ENCODE peak calls at places on chromosome 1, in eight cellular contexts. E is CD8-positive, alpha-beta T cell; H is lung; N is cardiac fibroblast; A is neuronal stem cell; J is heart left ventricle; G is psoas muscle; S is CD8-positive, alpha-beta memory T cell. T is an unnamed sample.

GRCh38 chr1:166796620-166797236 is 42.5 kb upstream of the POGK start:
- DNase-seq in E (no peak), H (no peak), N (no peak), A (no peak), J (peak), G (no peak), S (no peak), T (no peak)

GRCh38 chr1:40884055-40884795 is 22.1 kb upstream of the CITED4 start:
- DNase-seq in E (no peak), H (no peak), N (no peak), A (no peak), J (no peak), G (no peak), S (no peak), T (no peak)

GRCh38 chr1:63799324-63799723 is 25.5 kb downstream of the ROR1 start:
- DNase-seq in E (no peak), H (no peak), N (no peak), A (no peak), J (no peak), G (no peak), S (no peak), T (no peak)

GRCh38 chr1:149967041-149967440 is 30.4 kb upstream of the MTMR11 start:
- DNase-seq in E (no peak), H (no peak), N (no peak), A (no peak), J (no peak), G (no peak), S (no peak), T (no peak)

GRCh38 chr1:83761977-83762376 is 237.0 kb downstream of the TTLL7 start:
- DNase-seq in E (no peak), H (no peak), N (no peak), A (no peak), J (no peak), G (no peak), S (no peak), T (no peak)

GRCh38 chr1:19799233-19799876 is 361 bp downstream of the TMCO4 start:
- DNase-seq in E (peak), H (peak), N (peak), A (no peak), J (peak), G (peak), S (peak), T (no peak)

GRCh38 chr1:44784094-44785026 is 3.6 kb downstream of the BEST4 start:
- DNase-seq in E (no peak), H (no peak), N (no peak), A (no peak), J (peak), G (no peak), S (peak), T (no peak)

GRCh38 chr1:232170909-232171308 is 459.0 kb downstream of the SIPA1L2 start:
- DNase-seq in E (no peak), H (no peak), N (no peak), A (no peak), J (no peak), G (no peak), S (no peak), T (no peak)

GRCh38 chr1:117609471-117609911 is 3.6 kb downstream of the TENT5C start:
- DNase-seq in E (no peak), H (no peak), N (no peak), A (no peak), J (peak), G (peak), S (no peak), T (no peak)

GRCh38 chr1:85146972-85147359 is 53.9 kb downstream of the SYDE2 start:
- DNase-seq in E (no peak), H (no peak), N (peak), A (no peak), J (no peak), G (no peak), S (no peak), T (no peak)

GRCh38 chr1:224168859-224169380 is 14.1 kb upstream of the DEGS1 start:
- DNase-seq in E (no peak), H (peak), N (peak), A (no peak), J (no peak), G (no peak), S (peak), T (no peak)

GRCh38 chr1:7401814-7402547 is 369.1 kb upstream of the VAMP3 start:
- DNase-seq in E (no peak), H (peak), N (peak), A (no peak), J (no peak), G (no peak), S (no peak), T (no peak)

DNA sequence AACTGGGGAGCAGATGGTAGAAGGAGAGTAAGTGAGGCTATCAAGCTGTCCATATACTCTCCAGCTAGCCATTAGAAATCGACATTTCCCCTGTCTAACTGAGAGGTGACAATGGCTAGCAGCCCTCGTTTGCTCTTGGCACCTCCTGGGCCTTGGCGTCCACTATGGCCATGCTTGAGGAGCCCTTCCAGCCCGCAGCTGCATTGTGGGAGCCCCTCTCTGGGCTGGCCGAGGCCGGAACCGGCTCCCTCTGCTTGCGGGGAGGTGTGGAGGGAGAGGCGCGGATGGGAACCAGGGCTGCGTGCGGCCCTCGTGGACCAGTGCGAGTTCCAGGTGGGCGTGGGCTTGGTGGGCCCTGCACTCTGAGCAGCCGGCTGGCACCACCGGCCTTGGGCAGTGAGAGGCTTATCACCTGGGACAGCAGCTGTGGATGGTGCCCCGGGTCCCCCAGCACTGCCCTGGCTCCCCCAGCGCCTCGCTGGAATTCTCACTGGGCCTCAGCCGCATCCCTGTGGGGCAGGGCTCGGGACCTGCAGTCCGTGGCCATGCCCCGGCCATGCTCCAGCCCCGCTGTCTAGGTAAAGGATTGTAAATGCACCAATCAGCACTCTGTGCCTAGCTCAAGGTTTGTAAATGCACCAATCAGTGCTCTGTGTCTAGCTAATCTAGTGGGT is 56.2 kb upstream of the PARP1 start:
- DNase-seq in E (no peak), H (no peak), N (no peak), A (no peak), J (no peak), G (no peak), S (no peak), T (no peak)
- H3K4me3 ChIP-seq in E (no peak), H (no peak), N (no peak), A (no peak), J (no peak), G (no peak), S (no peak), T (no peak)

GRCh38 chr1:163155606-163156005 is 47.1 kb downstream of the RGS5 start:
- DNase-seq in E (no peak), H (no peak), N (no peak), A (no peak), J (no peak), G (no peak), S (no peak), T (no peak)
- H3K4me3 ChIP-seq in E (no peak), H (no peak), N (no peak), A (no peak), J (no peak), G (no peak), S (no peak), T (no peak)

DNA sequence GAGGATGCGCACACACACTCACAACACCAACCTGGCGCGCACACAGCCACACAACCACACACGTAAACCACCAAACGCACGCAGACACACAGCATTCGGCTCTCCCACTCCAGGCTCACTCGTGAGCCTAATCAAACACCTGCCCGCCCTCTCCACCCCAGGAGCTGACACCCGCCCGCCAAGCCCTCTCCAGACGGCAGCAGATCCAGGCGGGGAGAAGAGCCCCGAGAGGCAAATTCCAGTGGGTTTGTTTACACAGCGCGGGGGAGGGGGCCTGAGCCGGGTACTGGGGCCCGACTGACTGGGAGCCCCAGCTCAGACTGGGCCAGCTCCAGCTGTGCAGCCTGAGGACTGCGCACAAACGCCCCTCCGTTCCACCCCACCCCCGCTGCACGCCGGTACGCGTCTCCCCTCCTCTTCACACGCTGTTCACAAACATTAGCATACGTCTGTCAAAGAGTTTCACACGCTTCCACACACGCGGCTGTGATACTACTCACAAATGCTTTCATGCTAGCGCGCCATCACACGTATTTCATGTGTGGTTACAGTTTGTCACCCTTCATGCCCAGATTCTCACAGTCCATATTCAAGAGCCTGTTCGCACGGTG is 1.1 kb upstream of the EFNA1 start:
- DNase-seq in E (peak), H (peak), N (no peak), A (no peak), J (no peak), G (no peak), S (peak), T (no peak)
- H3K4me3 ChIP-seq in E (peak), H (peak), N (peak), A (peak), J (peak), G (peak), S (peak), T (peak)

GRCh38 chr1:211328084-211328694 is 1.6 kb downstream of the TRAF5 start:
- DNase-seq in E (no peak), H (no peak), N (no peak), A (no peak), J (no peak), G (no peak), S (no peak), T (no peak)
- H3K4me3 ChIP-seq in E (peak), H (no peak), N (peak), A (no peak), J (peak), G (peak), S (peak), T (no peak)

DNA sequence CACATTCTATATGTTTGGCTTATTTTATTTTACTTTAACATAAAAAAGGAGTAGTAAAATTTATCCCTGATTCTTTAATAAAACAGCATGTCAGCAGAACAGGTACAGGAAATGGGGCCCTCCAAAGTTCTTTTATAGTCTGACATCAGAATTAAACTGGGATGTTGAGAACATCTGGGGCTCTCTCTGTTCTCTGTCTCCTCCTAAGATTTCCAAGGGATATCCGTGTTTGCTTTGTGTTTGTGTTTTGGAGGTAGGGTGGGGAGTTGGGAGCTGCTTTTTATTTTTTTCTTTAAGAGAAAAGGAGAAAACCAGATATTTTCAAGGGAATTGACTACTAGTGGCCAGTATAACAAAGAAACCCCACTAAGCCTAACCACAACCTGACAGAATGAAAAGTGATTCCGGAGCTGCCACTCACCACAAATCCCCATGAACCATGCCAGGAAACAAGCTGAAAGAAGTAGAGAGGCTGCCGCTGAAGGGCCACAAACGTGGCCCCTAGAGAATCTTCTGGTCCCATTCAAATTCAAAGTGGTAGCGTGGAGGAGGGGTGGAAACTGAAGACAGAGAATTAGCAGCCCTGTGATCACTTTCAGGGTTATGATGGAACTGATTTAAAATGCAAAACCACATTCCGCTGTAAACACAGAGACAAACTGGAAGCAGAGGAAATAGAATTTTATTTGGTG is 369.6 kb upstream of the ADGRL2 start:
- DNase-seq in E (no peak), H (no peak), N (no peak), A (no peak), J (no peak), G (no peak), S (no peak), T (no peak)
- H3K4me3 ChIP-seq in E (no peak), H (no peak), N (no peak), A (no peak), J (no peak), G (no peak), S (no peak), T (no peak)

GRCh38 chr1:205324781-205325180 is 3.2 kb upstream of the NUAK2 start:
- DNase-seq in E (no peak), H (no peak), N (peak), A (no peak), J (no peak), G (no peak), S (no peak), T (no peak)

GRCh38 chr1:205323794-205324193 is 2.2 kb upstream of the NUAK2 start:
- DNase-seq in E (no peak), H (no peak), N (no peak), A (no peak), J (no peak), G (no peak), S (no peak), T (no peak)

GRCh38 chr1:205321109-205321958 is at the start of gene NUAK2:
- DNase-seq in E (peak), H (peak), N (peak), A (peak), J (peak), G (peak), S (peak), T (peak)

GRCh38 chr1:205319081-205320018 is 2.2 kb downstream of the NUAK2 start:
- DNase-seq in E (peak), H (peak), N (peak), A (no peak), J (peak), G (peak), S (peak), T (no peak)

DNA sequence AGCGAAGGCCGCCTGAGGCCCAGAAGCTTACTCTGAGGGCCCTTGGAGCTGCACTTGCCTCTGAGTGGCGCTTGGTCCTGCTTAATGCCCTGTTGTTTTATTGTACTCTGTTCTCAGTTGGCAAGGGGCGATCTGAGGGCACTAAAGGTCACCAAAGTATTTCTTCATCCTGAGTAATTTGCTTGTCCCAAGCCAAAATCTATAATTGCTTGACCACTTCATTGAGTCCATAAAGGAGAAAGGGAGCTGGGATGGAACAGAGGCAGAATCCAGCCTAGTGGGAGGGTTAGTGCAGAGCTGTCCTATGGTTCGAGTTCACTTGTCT is 376 bp upstream of the NUAK2 start:
- DNase-seq in E (no peak), H (no peak), N (no peak), A (no peak), J (no peak), G (no peak), S (no peak), T (no peak)
- H3K4me3 ChIP-seq in E (peak), H (no peak), N (no peak), A (peak), J (peak), G (peak), S (peak), T (no peak)

GRCh38 chr1:205447457-205448415 is 8.1 kb downstream of the BLACAT1 start:
- DNase-seq in E (no peak), H (no peak), N (no peak), A (no peak), J (no peak), G (no peak), S (no peak), T (no peak)

GRCh38 chr1:205449750-205450443 is 5.9 kb downstream of the BLACAT1 start:
- DNase-seq in E (no peak), H (peak), N (peak), A (no peak), J (no peak), G (no peak), S (no peak), T (no peak)

GRCh38 chr1:205449254-205449749 is 6.5 kb downstream of the BLACAT1 start:
- DNase-seq in E (no peak), H (no peak), N (no peak), A (no peak), J (no peak), G (no peak), S (no peak), T (no peak)

GRCh38 chr1:205450448-205450847 is 5.4 kb downstream of the BLACAT1 start:
- DNase-seq in E (no peak), H (no peak), N (no peak), A (no peak), J (no peak), G (no peak), S (no peak), T (no peak)

DNA sequence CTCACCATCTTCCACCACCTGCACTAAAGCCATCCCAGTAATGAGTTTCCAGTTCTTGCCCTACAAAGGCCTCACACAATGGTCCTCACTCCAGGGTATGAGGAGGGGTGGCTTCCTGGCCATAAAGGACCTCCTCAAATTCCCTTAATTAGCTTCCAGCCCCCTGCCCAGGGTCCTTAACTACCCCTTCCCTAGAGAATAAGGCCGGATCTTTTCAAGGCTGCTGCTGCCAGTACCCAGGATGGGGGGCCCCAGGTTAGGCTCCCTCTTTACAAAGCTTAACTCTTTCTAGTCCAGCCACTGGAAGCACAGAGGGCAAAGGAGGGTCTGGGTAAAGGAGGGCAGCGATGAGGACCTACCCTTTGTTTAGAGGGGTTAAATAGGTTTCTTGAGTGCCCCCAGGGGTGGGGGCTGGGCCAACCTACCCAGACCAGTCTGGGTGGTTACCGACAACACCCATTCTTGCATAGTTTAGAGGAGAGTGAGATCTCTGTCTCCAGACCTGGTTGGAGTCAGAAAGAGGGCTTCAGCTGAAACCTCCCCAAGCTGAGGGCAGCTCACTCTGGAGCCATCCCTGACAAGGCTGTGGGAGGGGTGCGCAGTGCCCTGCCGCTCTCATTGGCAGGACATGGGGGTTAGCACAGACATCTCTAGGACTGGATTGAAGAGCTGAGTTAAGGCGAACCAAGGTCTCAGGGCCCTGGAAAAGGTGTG is 7.1 kb downstream of the BLACAT1 start:
- DNase-seq in E (no peak), H (no peak), N (no peak), A (no peak), J (no peak), G (no peak), S (no peak), T (no peak)
- H3K4me3 ChIP-seq in E (no peak), H (peak), N (no peak), A (no peak), J (no peak), G (no peak), S (no peak), T (no peak)

GRCh38 chr1:244709491-244710368 is 56.8 kb downstream of the DESI2 start:
- DNase-seq in E (no peak), H (no peak), N (no peak), A (no peak), J (no peak), G (no peak), S (no peak), T (no peak)
- H3K4me3 ChIP-seq in E (no peak), H (no peak), N (no peak), A (no peak), J (no peak), G (no peak), S (no peak), T (no peak)